ENCODE peak calls at places on chromosomes 7 and 10, in six cellular contexts. C is A549; S is stimulated activated CD8-positive, alpha-beta memory T cell treated with anti-CD3 and anti-CD28 coated beads, Interleukin-15, amount 100 ng/mL, for 24 hours; L is astrocyte of the spinal cord; U is activated T-helper 1 cell treated with Interleukin-2 at 50 U/mL for 16 hours; A is T-helper 2 cell. M is an unnamed sample.

GRCh38 chr7:105723582-105723981 is 142.3 kb upstream of the EFCAB10 start:
- DNase-seq in C (no peak), S (no peak), L (no peak), U (no peak), A (no peak), M (no peak)

GRCh38 chr7:151624246-151624928 is 104.7 kb upstream of the RHEB start:
- DNase-seq in C (no peak), S (no peak), L (no peak), U (no peak), A (no peak), M (no peak)

GRCh38 chr7:38318803-38319416 is 45.5 kb upstream of the TARP start:
- DNase-seq in C (peak), S (no peak), L (peak), U (no peak), A (no peak), M (no peak)

GRCh38 chr7:127137146-127137545 is 115.6 kb downstream of the GRM8 start:
- DNase-seq in C (no peak), S (no peak), L (no peak), U (no peak), A (no peak), M (no peak)

GRCh38 chr10:13437026-13437555 is 89.0 kb upstream of the SEPHS1 start:
- DNase-seq in C (no peak), S (no peak), L (no peak), U (no peak), A (no peak), M (no peak)

GRCh38 chr10:14758994-14759664 is 15.6 kb downstream of the FAM107B start:
- DNase-seq in C (peak), S (no peak), L (no peak), U (no peak), A (peak), M (no peak)

GRCh38 chr10:9951481-9952257 is 1066.0 kb upstream of the CELF2 start:
- DNase-seq in C (no peak), S (no peak), L (no peak), U (no peak), A (no peak), M (no peak)

GRCh38 chr10:878895-879294 is 52.6 kb downstream of the LARP4B start:
- DNase-seq in C (no peak), S (no peak), L (no peak), U (no peak), A (no peak), M (no peak)

GRCh38 chr7:52270301-52270700 is 765.1 kb upstream of the POM121L12 start:
- DNase-seq in C (no peak), S (no peak), L (peak), U (no peak), A (no peak), M (no peak)

GRCh38 chr7:82477733-82478515 is 34.3 kb upstream of the CACNA2D1 start:
- DNase-seq in C (no peak), S (no peak), L (no peak), U (no peak), A (no peak), M (no peak)

GRCh38 chr7:2214636-2215035 is 18.1 kb downstream of the MAD1L1 start:
- DNase-seq in C (no peak), S (no peak), L (no peak), U (no peak), A (no peak), M (no peak)

GRCh38 chr10:130894485-130894884 is 417.0 kb downstream of the TCERG1L start:
- DNase-seq in C (no peak), S (no peak), L (no peak), U (no peak), A (no peak), M (no peak)

M was measured in CD4-positive, alpha-beta T cell.